ENCODE peak calls at places on chromosome 3, in nine cellular contexts. N is left lung, J is K562, A is Panc1, Y is GM23338, M is RWPE2, I is right lobe of liver, T is body of pancreas, V is lung. D is an unnamed sample.

GRCh38 chr3:142944346-142944745 is 19.1 kb downstream of the PAQR9 start:
- ATAC-seq in M (no peak), A (no peak), T (no peak), N (no peak), J (no peak), V (no peak), I (no peak), Y (no peak), D (no peak)

GRCh38 chr3:102525624-102526023 is 90.8 kb downstream of the ZPLD1 start:
- ATAC-seq in V (no peak), T (no peak), J (no peak), I (no peak), Y (no peak), A (no peak), M (no peak), N (no peak), D (no peak)

GRCh38 chr3:56612146-56612545 is 55.2 kb downstream of the CCDC66 start:
- ATAC-seq in T (no peak), I (no peak), Y (no peak), V (no peak), J (no peak), A (no peak), N (no peak), M (no peak), D (no peak)

GRCh38 chr3:17573396-17573795 is 169.0 kb downstream of the TBC1D5 start:
- ATAC-seq in J (no peak), N (no peak), M (no peak), A (no peak), T (no peak), V (no peak), Y (no peak), I (no peak), D (no peak)

GRCh38 chr3:194740859-194741486 is 55.3 kb downstream of the FAM43A start:
- ATAC-seq in T (peak), A (peak), Y (peak), I (peak), N (peak), J (no peak), M (peak), V (peak), D (no peak)

GRCh38 chr3:184591789-184592188 is 30.2 kb downstream of the EPHB3 start:
- ATAC-seq in T (no peak), A (no peak), I (no peak), M (no peak), Y (no peak), N (no peak), V (no peak), J (no peak), D (no peak)

GRCh38 chr3:148997623-148998022 is 6.3 kb downstream of the GYG1 start:
- ATAC-seq in N (no peak), T (no peak), A (no peak), V (no peak), M (no peak), I (no peak), Y (peak), J (no peak), D (no peak)

GRCh38 chr3:56124546-56124945 is 343.7 kb downstream of the ERC2 start:
- ATAC-seq in I (no peak), T (no peak), Y (no peak), N (no peak), J (no peak), A (no peak), V (no peak), M (no peak), D (no peak)

GRCh38 chr3:158709666-158710083 is 22.6 kb downstream of the RARRES1 start:
- ATAC-seq in N (peak), V (peak), T (peak), J (peak), I (no peak), Y (no peak), M (peak), A (peak), D (peak)

GRCh38 chr3:140022061-140022781 is 87.2 kb downstream of the CLSTN2 start:
- ATAC-seq in T (no peak), A (no peak), N (no peak), J (no peak), V (no peak), I (no peak), Y (peak), M (no peak), D (peak)

GRCh38 chr3:134325722-134326121 is 48.5 kb downstream of the AMOTL2 start:
- ATAC-seq in V (peak), J (no peak), Y (no peak), N (peak), A (no peak), I (peak), M (peak), T (peak), D (no peak)

GRCh38 chr3:78754066-78754743 is 1013.6 kb downstream of the ROBO1 start:
- ATAC-seq in J (no peak), M (peak), N (no peak), A (peak), T (peak), I (no peak), Y (no peak), V (no peak), D (no peak)

GRCh38 chr3:116423365-116423764 is 21.9 kb downstream of the LSAMP start:
- ATAC-seq in A (peak), M (no peak), V (no peak), Y (peak), J (no peak), N (peak), I (no peak), T (no peak), D (no peak)

GRCh38 chr3:47010050-47010712 is 30.7 kb downstream of the NBEAL2 start:
- ATAC-seq in A (no peak), M (no peak), J (no peak), Y (peak), N (no peak), T (no peak), V (no peak), I (no peak), D (no peak)

GRCh38 chr3:188272481-188273372 is 118.8 kb downstream of the LPP start:
- ATAC-seq in J (no peak), A (peak), N (peak), I (no peak), Y (no peak), V (no peak), T (no peak), M (peak), D (peak)

GRCh38 chr3:42477696-42478095 is 24.7 kb upstream of the VIPR1 start:
- ATAC-seq in J (no peak), I (no peak), N (no peak), Y (no peak), V (no peak), T (no peak), M (no peak), A (no peak), D (no peak)
- TF ChIP-seq CTCF in J (no peak), I (no peak), N (no peak), Y (no peak), V (no peak), T (no peak), M (no peak), A (no peak), D (no peak)

DNA sequence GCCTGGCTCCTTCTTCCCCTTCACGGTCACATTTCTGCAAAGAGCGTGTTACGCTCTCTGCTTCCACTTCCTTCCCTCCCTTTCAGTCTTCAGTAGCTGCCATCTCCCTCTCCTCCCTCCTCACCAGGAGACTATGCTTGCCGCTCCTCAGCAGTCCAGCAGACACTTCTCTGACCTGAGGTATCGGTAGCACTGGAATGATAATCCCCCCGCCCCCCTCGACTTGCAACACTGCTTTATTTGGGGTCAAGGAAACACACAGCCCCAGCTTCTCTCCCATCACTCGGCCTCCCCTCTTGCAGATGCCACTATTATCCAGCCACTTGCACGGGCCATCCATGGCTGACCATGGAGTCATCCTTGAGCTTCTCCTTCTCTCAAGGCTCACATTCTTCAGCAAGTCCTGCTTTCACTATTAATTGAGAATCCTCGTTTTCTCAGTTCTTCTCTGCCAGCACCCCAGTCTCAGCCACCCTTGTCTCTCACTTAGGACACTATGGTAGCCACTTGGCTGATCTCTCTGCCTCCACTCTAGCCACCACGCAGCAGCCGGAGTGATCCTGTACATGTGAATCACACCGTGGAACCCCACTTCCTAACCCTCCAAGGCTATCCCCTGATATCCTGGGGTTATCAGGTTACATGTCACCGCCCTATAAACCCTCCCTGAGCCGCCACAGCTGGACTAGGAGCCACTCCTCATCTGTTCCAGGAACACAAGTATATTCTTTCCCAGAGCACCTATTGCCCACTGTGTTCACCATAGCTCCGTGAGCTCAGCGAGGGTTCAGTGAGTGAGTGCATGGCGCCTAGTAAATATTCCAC is 960 bp upstream of the PARP14 start:
- ATAC-seq in Y (peak), V (peak), A (peak), J (peak), N (peak), M (peak), I (peak), T (peak), D (peak)
- TF ChIP-seq CTCF in Y (no peak), V (no peak), A (peak), J (no peak), N (peak), M (peak), I (no peak), T (no peak), D (no peak)

GRCh38 chr3:114698355-114699105 is 404.7 kb downstream of the TIGIT start:
- ATAC-seq in T (no peak), V (no peak), I (peak), N (peak), J (no peak), A (no peak), M (peak), Y (peak), D (no peak)
- TF ChIP-seq CTCF in T (no peak), V (no peak), I (no peak), N (no peak), J (no peak), A (no peak), M (peak), Y (no peak), D (no peak)

GRCh38 chr3:77506384-77506783 is 466.5 kb downstream of the ROBO2 start:
- ATAC-seq in J (no peak), I (peak), A (no peak), T (no peak), V (no peak), N (no peak), Y (no peak), M (no peak), D (no peak)
- TF ChIP-seq CTCF in J (no peak), I (no peak), A (peak), T (no peak), V (no peak), N (no peak), Y (peak), M (no peak), D (no peak)

GRCh38 chr3:19543212-19543841 is 390.7 kb downstream of the EFHB start:
- ATAC-seq in J (peak), M (peak), T (peak), V (peak), N (peak), I (peak), Y (peak), A (no peak), D (no peak)
- TF ChIP-seq CTCF in J (peak), M (peak), T (peak), V (peak), N (no peak), I (peak), Y (peak), A (peak), D (peak)

GRCh38 chr3:82082796-82083195 is 321.4 kb upstream of the GBE1 start:
- ATAC-seq in I (no peak), V (no peak), M (no peak), A (no peak), J (no peak), Y (no peak), T (no peak), N (no peak), D (no peak)

GRCh38 chr3:82088749-82089148 is 327.3 kb upstream of the GBE1 start:
- ATAC-seq in J (no peak), A (no peak), Y (no peak), I (no peak), V (no peak), M (no peak), N (no peak), T (no peak), D (no peak)

GRCh38 chr3:82085356-82085755 is 323.9 kb upstream of the GBE1 start:
- ATAC-seq in N (no peak), V (no peak), M (no peak), I (no peak), Y (no peak), T (no peak), J (no peak), A (no peak), D (no peak)

GRCh38 chr3:82087958-82088357 is 326.5 kb upstream of the GBE1 start:
- ATAC-seq in J (no peak), A (no peak), I (no peak), T (no peak), Y (no peak), M (peak), V (no peak), N (no peak), D (no peak)

DNA sequence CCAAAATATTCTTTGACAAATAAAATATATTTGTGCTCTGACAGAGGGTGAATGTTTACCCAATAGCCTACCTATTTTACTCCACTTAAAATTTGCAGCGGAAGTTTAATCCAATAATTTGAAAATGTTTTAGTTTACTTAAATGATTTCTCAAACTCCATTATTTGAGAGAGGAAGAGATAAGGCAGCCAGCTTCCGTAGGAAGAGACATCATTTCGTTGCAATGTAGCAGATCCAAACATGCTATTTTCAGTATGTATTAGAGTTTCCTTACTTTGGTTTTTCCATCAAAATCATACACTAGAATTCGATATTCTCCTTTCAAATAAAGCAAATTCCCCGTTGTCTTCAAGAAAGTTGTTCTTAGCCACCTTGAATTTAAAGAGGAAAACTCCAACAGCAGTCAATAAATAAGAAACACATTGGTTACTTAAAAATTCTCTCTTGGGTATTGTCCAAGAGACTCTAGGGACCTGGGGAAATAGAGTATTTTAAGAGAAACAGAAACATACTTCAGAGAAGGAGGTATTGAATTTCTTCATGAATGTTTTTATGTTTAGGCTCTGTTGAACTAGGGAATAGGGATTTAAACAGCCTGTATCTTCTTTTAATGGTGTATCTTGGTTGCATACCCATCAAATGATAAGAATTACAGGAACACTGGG is 324.5 kb upstream of the GBE1 start:
- ATAC-seq in I (no peak), T (no peak), J (no peak), A (no peak), Y (no peak), N (no peak), M (no peak), V (no peak), D (no peak)
- TF ChIP-seq CTCF in I (no peak), T (no peak), J (no peak), A (no peak), Y (no peak), N (no peak), M (no peak), V (no peak), D (no peak)

GRCh38 chr3:179829391-179829790 is 176.6 kb downstream of the USP13 start:
- ATAC-seq in N (no peak), Y (peak), J (no peak), V (no peak), I (no peak), T (no peak), A (no peak), M (no peak), D (no peak)
- TF ChIP-seq CTCF in N (no peak), Y (peak), J (no peak), V (no peak), I (no peak), T (no peak), A (peak), M (no peak), D (no peak)

DNA sequence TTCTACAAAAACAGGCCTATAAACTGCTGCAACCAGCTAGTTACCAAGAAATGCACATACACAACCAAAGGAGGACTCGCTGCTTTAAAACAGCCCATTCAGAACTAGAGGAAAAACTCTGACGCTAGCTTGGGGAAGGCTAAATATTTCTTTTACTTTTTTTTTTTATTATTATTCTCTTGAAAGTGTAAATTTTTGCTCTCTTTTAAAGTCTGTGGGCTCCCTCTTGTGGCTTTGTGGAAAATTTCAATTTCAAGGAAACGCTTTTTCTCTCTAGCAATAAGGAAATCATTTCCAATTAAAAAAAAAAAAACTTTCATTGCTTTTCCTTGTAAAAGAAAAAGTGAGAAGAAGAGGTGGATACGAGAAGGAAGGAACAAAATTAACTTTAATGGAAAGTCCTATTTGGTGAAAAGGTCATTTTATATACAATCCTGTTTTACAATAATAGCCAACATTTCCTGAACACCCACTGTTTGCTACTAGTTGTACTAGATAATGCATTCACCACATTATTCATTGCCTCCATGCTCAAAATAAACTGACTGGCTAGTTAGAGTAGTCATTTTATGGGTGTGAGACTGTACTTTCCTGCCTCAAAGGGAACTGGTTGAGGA is 51.2 kb upstream of the SAMMSON start:
- ATAC-seq in N (peak), J (no peak), Y (no peak), M (no peak), I (no peak), A (no peak), V (no peak), T (peak), D (no peak)
- TF ChIP-seq CTCF in N (peak), J (peak), Y (peak), M (peak), I (peak), A (peak), V (peak), T (peak), D (peak)

DNA sequence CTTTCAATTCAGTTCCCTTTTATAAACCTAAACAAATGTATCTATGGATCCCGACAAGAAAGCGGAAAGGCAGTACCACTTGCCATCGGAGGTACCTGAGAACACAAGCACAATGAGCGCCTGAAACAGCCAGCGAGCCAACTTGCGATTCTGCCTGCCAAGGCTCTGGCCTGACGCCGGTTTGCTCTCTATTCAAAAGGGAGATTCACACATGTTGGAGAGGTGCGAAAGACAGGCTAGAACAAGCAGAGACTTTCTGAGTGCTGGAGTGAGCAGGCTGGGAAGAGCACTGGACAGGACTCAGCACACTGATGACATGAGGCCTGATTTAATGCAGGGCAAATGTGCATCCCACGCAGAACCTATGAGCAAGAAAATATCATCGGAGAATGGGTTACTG is 17.7 kb upstream of the PRR23E start:
- ATAC-seq in M (no peak), N (no peak), J (no peak), V (no peak), Y (no peak), T (no peak), I (no peak), A (no peak), D (no peak)
- TF ChIP-seq CTCF in M (no peak), N (no peak), J (no peak), V (no peak), Y (no peak), T (no peak), I (no peak), A (no peak), D (no peak)